ENCODE peak calls at places on chromosomes 3 and 15, in four cellular contexts. S is occipital lobe, B is nephron progenitor cell, U is GDM1. E is an unnamed sample.

GRCh38 chr3:186193534-186194450 is 84.9 kb upstream of the ETV5 start:
- DNase-seq in S (no peak), B (peak), U (no peak), E (no peak)

GRCh38 chr3:188510366-188510765 is 356.4 kb downstream of the LPP start:
- DNase-seq in S (no peak), B (no peak), U (no peak), E (no peak)

GRCh38 chr15:37485056-37485455 is 384.7 kb upstream of the MEIS2 start:
- DNase-seq in S (no peak), B (no peak), U (no peak), E (no peak)

GRCh38 chr15:67528536-67528935 is 7.6 kb downstream of the C15orf61 start:
- DNase-seq in S (no peak), B (no peak), U (no peak), E (no peak)

GRCh38 chr3:193875601-193876321 is 260.2 kb upstream of the HES1 start:
- DNase-seq in S (no peak), B (no peak), U (no peak), E (no peak)

GRCh38 chr15:76968310-76968709 is 26.6 kb upstream of the PSTPIP1 start:
- DNase-seq in S (no peak), B (no peak), U (no peak), E (no peak)

GRCh38 chr3:99774467-99774866 is 43.2 kb upstream of the CMSS1 start:
- DNase-seq in S (no peak), B (no peak), U (no peak), E (no peak)

GRCh38 chr3:111541911-111542483 is at the start of gene CD96:
- DNase-seq in S (no peak), B (no peak), U (no peak), E (no peak)

GRCh38 chr3:133934996-133935842 is 39.5 kb upstream of the RAB6B start:
- DNase-seq in S (no peak), B (no peak), U (no peak), E (no peak)

GRCh38 chr3:13206799-13207577 is 133.8 kb upstream of the IQSEC1 start:
- DNase-seq in S (no peak), B (no peak), U (no peak), E (no peak)

E was measured in nucleus accumbens.